ENCODE peak calls at places on chromosomes 2 and 18, in seven cellular contexts. T, S, J, Q, P, G and N are unnamed samples.
A peak's percentile ranks its signal among the peaks of the same experiment; 100 is the strongest.

GRCh38 chr2:213108308-213108707 is 43.1 kb downstream of the IKZF2 start:
- DNase-seq in T (no peak), S (no peak), J (no peak), Q (no peak), P (no peak), G (no peak), N (no peak)

GRCh38 chr2:162011718-162012564 is 62.1 kb downstream of the DPP4 start:
- DNase-seq in T (no peak), S (no peak), J (no peak), Q (no peak), P (no peak), G (no peak), N (no peak)

GRCh38 chr2:121944072-121944829 is 188.8 kb downstream of the TSN start:
- DNase-seq in T (peak; percentile 67), S (no peak), J (no peak), Q (peak; percentile 60), P (no peak), G (no peak), N (peak; percentile 93)

GRCh38 chr2:38467768-38468463 is 90.8 kb upstream of the ATL2 start:
- DNase-seq in T (no peak), S (no peak), J (no peak), Q (no peak), P (no peak), G (no peak), N (no peak)

GRCh38 chr2:33166287-33166881 is 219.6 kb downstream of the LTBP1 start:
- DNase-seq in T (peak; percentile 77), S (no peak), J (no peak), Q (no peak), P (no peak), G (no peak), N (no peak)

GRCh38 chr2:216348909-216349308 is 23.4 kb downstream of the MARCHF4 start:
- DNase-seq in T (peak; percentile 65), S (no peak), J (no peak), Q (peak; percentile 88), P (no peak), G (no peak), N (peak; percentile 72)

GRCh38 chr2:222960126-222960525 is 91.9 kb upstream of the KCNE4 start:
- DNase-seq in T (no peak), S (no peak), J (no peak), Q (no peak), P (no peak), G (no peak), N (no peak)

GRCh38 chr2:152413228-152414030 is 78.5 kb downstream of the FMNL2 start:
- DNase-seq in T (no peak), S (peak; percentile 67), J (no peak), Q (no peak), P (no peak), G (no peak), N (no peak)

GRCh38 chr2:97758131-97758705 is 44.8 kb downstream of the ZAP70 start:
- DNase-seq in T (peak; percentile 27), S (no peak), J (no peak), Q (no peak), P (no peak), G (no peak), N (no peak)

GRCh38 chr2:96156926-96157648 is 11.8 kb upstream of the DUSP2 start:
- DNase-seq in T (no peak), S (no peak), J (no peak), Q (no peak), P (no peak), G (no peak), N (no peak)

GRCh38 chr2:238242731-238243495 is 3.1 kb upstream of the HES6 start:
- DNase-seq in T (no peak), S (no peak), J (peak; percentile 82), Q (no peak), P (peak; percentile 49), G (no peak), N (no peak)

GRCh38 chr18:58603365-58604067 is 25.4 kb downstream of the ALPK2 start:
- DNase-seq in T (peak; percentile 31), S (no peak), J (no peak), Q (no peak), P (no peak), G (no peak), N (no peak)

GRCh38 chr18:13137939-13138821 is 80.4 kb upstream of the LDLRAD4 start:
- DNase-seq in T (peak; percentile 26), S (no peak), J (peak; percentile 41), Q (no peak), P (peak; percentile 89), G (no peak), N (peak; percentile 44)

GRCh38 chr2:192327576-192327975 is 132.8 kb upstream of the TMEFF2 start:
- DNase-seq in T (no peak), S (no peak), J (no peak), Q (no peak), P (no peak), G (no peak), N (no peak)

GRCh38 chr2:179268277-179268935 is 3.8 kb upstream of the SESTD1 start:
- DNase-seq in T (peak; percentile 34), S (peak; percentile 34), J (peak; percentile 16), Q (peak; percentile 85), P (no peak), G (no peak), N (peak; percentile 72)

GRCh38 chr2:28654981-28655322 is 96.7 kb upstream of the PPP1CB start:
- DNase-seq in T (no peak), S (no peak), J (no peak), Q (no peak), P (peak; percentile 77), G (no peak), N (no peak)

GRCh38 chr2:239411549-239412319 is 10.9 kb upstream of the HDAC4 start:
- DNase-seq in T (no peak), S (no peak), J (no peak), Q (no peak), P (no peak), G (no peak), N (no peak)

GRCh38 chr2:40372586-40372985 is 79.3 kb downstream of the SLC8A1 start:
- DNase-seq in T (no peak), S (no peak), J (no peak), Q (no peak), P (no peak), G (no peak), N (no peak)
- H3K27ac ChIP-seq in T (peak overlapping the region; percentile 46), S (no peak overlapping the region), J (no peak overlapping the region), Q (no peak overlapping the region), P (peak overlapping the region; percentile 76), G (no peak overlapping the region), N (no peak overlapping the region)

GRCh38 chr2:150133623-150134022 is 353.8 kb downstream of the RND3 start:
- DNase-seq in T (peak; percentile 80), S (no peak), J (no peak), Q (peak; percentile 97), P (no peak), G (no peak), N (peak; percentile 94)
- H3K27ac ChIP-seq in T (no peak overlapping the region), S (no peak overlapping the region), J (no peak overlapping the region), Q (peak overlapping the region; percentile 80), P (no peak overlapping the region), G (no peak overlapping the region), N (no peak overlapping the region)

GRCh38 chr2:232611061-232611460 is 22.3 kb upstream of the EFHD1 start:
- DNase-seq in T (no peak), S (no peak), J (no peak), Q (no peak), P (no peak), G (no peak), N (no peak)
- H3K27ac ChIP-seq in T (no peak overlapping the region), S (no peak overlapping the region), J (no peak overlapping the region), Q (no peak overlapping the region), P (no peak overlapping the region), G (no peak overlapping the region), N (peak overlapping the region; percentile 31)

GRCh38 chr2:113891265-113891959 is 1.5 kb downstream of the ACTR3 start:
- DNase-seq in T (peak; percentile 38), S (no peak), J (no peak), Q (no peak), P (no peak), G (no peak), N (no peak)

GRCh38 chr2:113890253-113891235 is 655 bp downstream of the ACTR3 start:
- DNase-seq in T (peak; percentile 87), S (peak; percentile 80), J (peak; percentile 58), Q (peak; percentile 56), P (peak; percentile 77), G (peak; percentile 12), N (peak; percentile 27)

GRCh38 chr2:113889471-113890252 is at the start of gene ACTR3:
- DNase-seq in T (peak; percentile 99), S (peak; percentile 99), J (peak; percentile 99), Q (peak; percentile 93), P (peak; percentile 99), G (peak; percentile 94), N (peak; percentile 95)

GRCh38 chr2:113894156-113894743 is 4.4 kb downstream of the ACTR3 start:
- DNase-seq in T (peak; percentile 96), S (no peak), J (no peak), Q (peak; percentile 64), P (no peak), G (no peak), N (peak; percentile 57)

GRCh38 chr2:113892004-113892740 is 2.3 kb downstream of the ACTR3 start:
- DNase-seq in T (no peak), S (no peak), J (no peak), Q (no peak), P (no peak), G (no peak), N (no peak)
- H3K27ac ChIP-seq in T (peak overlapping the region; percentile 24), S (no peak overlapping the region), J (no peak overlapping the region), Q (peak overlapping the region; percentile 90), P (peak overlapping the region; percentile 96), G (no peak overlapping the region), N (no peak overlapping the region)

GRCh38 chr2:51220080-51220479 is 188.1 kb upstream of the NRXN1 start:
- DNase-seq in T (no peak), S (no peak), J (no peak), Q (no peak), P (no peak), G (no peak), N (no peak)
- H3K27ac ChIP-seq in T (no peak overlapping the region), S (no peak overlapping the region), J (no peak overlapping the region), Q (no peak overlapping the region), P (no peak overlapping the region), G (no peak overlapping the region), N (no peak overlapping the region)

GRCh38 chr2:69118609-69119008 is 105.6 kb downstream of the ANTXR1 start:
- DNase-seq in T (peak; percentile 45), S (no peak), J (no peak), Q (no peak), P (no peak), G (no peak), N (no peak)
- H3K27ac ChIP-seq in T (peak overlapping the region; percentile 49), S (no peak overlapping the region), J (no peak overlapping the region), Q (no peak overlapping the region), P (peak overlapping the region; percentile 66), G (no peak overlapping the region), N (peak overlapping the region; percentile 9)

DNA sequence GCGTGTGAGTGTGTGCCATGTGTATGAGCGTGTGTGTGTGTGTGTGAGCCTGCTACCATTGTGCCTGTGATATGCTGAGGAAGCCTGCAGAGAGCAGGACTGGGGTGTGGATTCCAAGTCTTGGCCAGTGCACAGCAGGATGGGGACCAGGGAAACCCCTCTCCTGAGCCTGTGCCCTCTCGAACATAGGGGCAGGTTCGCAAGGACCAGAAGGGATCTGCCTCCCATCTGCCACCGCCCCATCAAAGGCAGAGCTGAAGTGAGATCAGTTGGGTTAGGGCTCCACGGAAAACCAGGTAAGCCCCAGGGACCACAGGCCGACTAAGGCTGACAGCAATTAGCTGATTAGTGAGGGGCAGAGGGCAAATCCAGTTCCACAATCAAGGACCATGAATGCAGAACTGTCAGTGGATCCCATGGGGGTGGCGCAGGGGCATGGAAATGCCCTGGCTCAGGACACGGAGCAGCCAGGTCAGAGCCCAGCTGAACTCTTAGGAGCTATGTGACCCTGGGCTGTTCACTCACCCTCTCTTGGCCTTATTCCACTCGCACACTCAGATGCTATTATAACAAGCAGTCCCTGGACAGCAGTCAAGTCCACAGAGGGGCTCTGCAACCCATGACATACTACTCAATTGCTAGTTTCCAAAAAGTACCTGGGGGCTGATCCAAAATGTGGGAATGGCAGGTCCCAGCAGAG is 84.2 kb upstream of the ID2 start:
- DNase-seq in T (no peak), S (no peak), J (no peak), Q (no peak), P (no peak), G (no peak), N (no peak)
- H3K27ac ChIP-seq in T (peak overlapping the region; percentile 61), S (no peak overlapping the region), J (no peak overlapping the region), Q (no peak overlapping the region), P (no peak overlapping the region), G (no peak overlapping the region), N (peak overlapping the region; percentile 46)